ENCODE peak calls at places on chromosomes 5 and 9, in seven cellular contexts. Z is HepG2, D is K562, O is H1, N is HCT116, T is GM12878, U is SK-N-SH. F is an unnamed sample.

GRCh38 chr9:133509179-133510083 is 15.3 kb downstream of the MYMK start:
- DNase-seq in N (no peak), Z (no peak), T (no peak), D (no peak), O (no peak), U (peak; percentile 67), F (peak; percentile 62)

GRCh38 chr5:145587308-145588071 is 247.7 kb downstream of the PRELID2 start:
- DNase-seq in N (peak; percentile 94), O (no peak), U (no peak), D (peak; percentile 1), T (no peak), Z (peak; percentile 3), F (no peak)

GRCh38 chr9:111965566-111966019 is 69.0 kb downstream of the UGCG start:
- DNase-seq in U (no peak), T (peak; percentile 90), O (no peak), Z (peak; percentile 19), N (peak; percentile 83), D (no peak), F (no peak)

GRCh38 chr5:34624711-34625110 is 31.4 kb upstream of the RAI14 start:
- DNase-seq in D (no peak), Z (no peak), T (no peak), O (no peak), U (no peak), N (no peak), F (no peak)

GRCh38 chr9:86046080-86046636 is 53.2 kb downstream of the GOLM1 start:
- DNase-seq in T (no peak), Z (no peak), N (no peak), D (no peak), O (no peak), U (no peak), F (no peak)

GRCh38 chr9:131334568-131335105 is 45.1 kb downstream of the PLPP7 start:
- DNase-seq in O (no peak), T (no peak), D (no peak), N (no peak), Z (no peak), U (no peak), F (no peak)

GRCh38 chr9:12056874-12057273 is 636.3 kb upstream of the TYRP1 start:
- DNase-seq in Z (no peak), U (no peak), N (no peak), T (no peak), D (no peak), O (no peak), F (no peak)

GRCh38 chr5:65062684-65063083 is 294.0 kb downstream of the CWC27 start:
- DNase-seq in N (no peak), O (no peak), D (no peak), T (no peak), Z (no peak), U (no peak), F (no peak)

GRCh38 chr5:105145152-105145551 is 1582.6 kb upstream of the NUDT12 start:
- DNase-seq in Z (no peak), U (no peak), D (no peak), T (no peak), O (no peak), N (no peak), F (no peak)

GRCh38 chr9:468766-469496 is 254.3 kb downstream of the DOCK8 start:
- DNase-seq in N (no peak), Z (no peak), D (no peak), T (peak; percentile 5), O (no peak), U (no peak), F (no peak)

GRCh38 chr5:138338411-138339085 is 482 bp downstream of the FAM53C start:
- DNase-seq in U (peak; percentile 31), T (no peak), D (no peak), O (peak; percentile 52), Z (no peak), N (no peak), F (no peak)

GRCh38 chr9:82532504-82532903 is 530.4 kb downstream of the RASEF start:
- DNase-seq in U (peak; percentile 28), T (no peak), N (no peak), Z (peak; percentile 13), O (no peak), D (no peak), F (peak; percentile 4)

GRCh38 chr5:162768962-162769464 is 668.4 kb upstream of the CCNG1 start:
- DNase-seq in U (no peak), N (no peak), Z (no peak), O (no peak), T (peak; percentile 9), D (no peak), F (no peak)

GRCh38 chr9:136359774-136360718 is 3.5 kb downstream of the DNLZ start:
- DNase-seq in O (no peak), Z (no peak), U (no peak), D (no peak), T (no peak), N (no peak), F (no peak)

DNA sequence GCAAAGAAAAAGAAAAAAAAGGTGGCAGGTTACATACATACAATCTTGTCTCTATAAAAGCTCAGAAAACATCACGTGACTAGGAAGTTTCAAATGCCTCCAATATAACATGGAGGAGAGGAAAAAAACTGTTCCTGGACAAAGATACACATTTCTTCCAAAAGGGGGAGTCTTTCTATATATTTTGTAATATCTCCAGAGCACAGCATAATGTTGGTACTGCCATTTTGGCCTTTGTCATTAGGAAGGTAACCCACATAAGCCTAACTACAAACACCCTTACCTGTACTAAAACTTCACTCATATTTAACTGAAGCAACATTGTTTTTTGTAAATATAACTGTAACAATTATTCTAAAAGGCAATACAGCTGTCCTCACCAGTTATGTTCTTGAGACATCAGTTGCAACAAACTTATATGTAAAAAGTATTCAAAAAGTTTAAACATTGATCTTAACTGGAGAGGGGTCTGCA is 1.2 kb upstream of the BTF3 start:
- DNase-seq in D (peak; percentile 80), T (no peak), Z (peak; percentile 90), U (peak; percentile 65), N (peak; percentile 79), O (no peak), F (no peak)
- TF ChIP-seq JUND in D (no peak), T (no peak), Z (no peak), U (no peak), N (no peak), O (no peak), F (no peak)

GRCh38 chr5:15440434-15440833 is 59.5 kb upstream of the FBXL7 start:
- DNase-seq in D (no peak), U (no peak), O (no peak), Z (no peak), T (no peak), N (no peak), F (no peak)
- TF ChIP-seq JUND in D (no peak), U (no peak), O (no peak), Z (no peak), T (no peak), N (no peak), F (no peak)

DNA sequence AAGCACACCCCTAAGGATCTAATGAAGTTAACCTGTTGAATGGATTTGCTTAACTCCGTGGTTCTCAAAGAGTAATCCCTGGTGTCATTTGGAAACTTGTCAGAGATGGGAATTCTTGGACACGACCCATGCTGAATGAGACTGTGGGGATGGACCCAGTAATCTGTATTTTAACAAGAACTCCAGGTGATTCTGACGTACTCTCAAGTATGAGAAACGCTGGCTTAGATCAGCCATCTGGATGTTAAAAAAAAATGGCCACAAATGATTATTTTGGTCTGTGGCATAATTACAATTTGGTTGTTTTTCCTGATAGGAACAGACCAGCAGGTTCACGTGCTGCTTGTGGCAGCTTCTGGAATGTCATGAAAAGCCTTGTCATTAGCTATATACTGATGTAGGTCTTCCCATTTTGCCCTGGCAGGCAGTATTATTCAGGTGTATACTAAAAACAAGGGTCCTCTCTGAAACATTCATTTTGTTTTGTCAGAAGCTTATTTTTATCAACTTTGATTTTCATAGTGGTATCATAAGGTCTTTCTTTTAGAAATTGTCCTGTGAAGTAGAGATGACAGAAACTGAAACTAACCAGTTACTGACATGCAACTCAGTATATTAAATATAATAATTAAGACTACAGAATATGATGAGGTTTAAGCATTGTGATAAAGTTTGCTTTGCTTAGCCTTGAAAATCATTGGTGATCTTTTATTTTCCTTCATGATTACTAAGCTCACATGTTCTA is 15.4 kb downstream of the CPEB4 start:
- DNase-seq in U (no peak), D (no peak), T (no peak), N (no peak), O (no peak), Z (no peak), F (no peak)
- TF ChIP-seq JUND in U (no peak), D (no peak), T (no peak), N (no peak), O (no peak), Z (no peak), F (no peak)

GRCh38 chr5:68215888-68216736 is 556 bp downstream of the PIK3R1 start:
- DNase-seq in N (no peak), Z (peak; percentile 41), O (peak; percentile 68), U (peak; percentile 82), D (peak; percentile 67), T (no peak), F (peak; percentile 64)
- TF ChIP-seq JUND in N (no peak), Z (no peak), O (no peak), U (no peak), D (no peak), T (no peak), F (no peak)

GRCh38 chr5:151618907-151619306 is 27.8 kb upstream of the FAT2 start:
- DNase-seq in D (no peak), T (no peak), N (peak; percentile 8), U (no peak), O (no peak), Z (peak; percentile 28), F (no peak)

GRCh38 chr5:151617841-151618710 is 26.9 kb upstream of the FAT2 start:
- DNase-seq in T (no peak), N (peak; percentile 7), Z (peak; percentile 87), O (no peak), D (no peak), U (no peak), F (peak; percentile 68)

GRCh38 chr5:151620463-151620844 is 29.3 kb upstream of the FAT2 start:
- DNase-seq in N (no peak), T (no peak), O (no peak), U (no peak), Z (no peak), D (no peak), F (no peak)

GRCh38 chr5:151617383-151617840 is 26.3 kb upstream of the FAT2 start:
- DNase-seq in T (no peak), Z (no peak), O (no peak), U (no peak), D (no peak), N (no peak), F (no peak)

DNA sequence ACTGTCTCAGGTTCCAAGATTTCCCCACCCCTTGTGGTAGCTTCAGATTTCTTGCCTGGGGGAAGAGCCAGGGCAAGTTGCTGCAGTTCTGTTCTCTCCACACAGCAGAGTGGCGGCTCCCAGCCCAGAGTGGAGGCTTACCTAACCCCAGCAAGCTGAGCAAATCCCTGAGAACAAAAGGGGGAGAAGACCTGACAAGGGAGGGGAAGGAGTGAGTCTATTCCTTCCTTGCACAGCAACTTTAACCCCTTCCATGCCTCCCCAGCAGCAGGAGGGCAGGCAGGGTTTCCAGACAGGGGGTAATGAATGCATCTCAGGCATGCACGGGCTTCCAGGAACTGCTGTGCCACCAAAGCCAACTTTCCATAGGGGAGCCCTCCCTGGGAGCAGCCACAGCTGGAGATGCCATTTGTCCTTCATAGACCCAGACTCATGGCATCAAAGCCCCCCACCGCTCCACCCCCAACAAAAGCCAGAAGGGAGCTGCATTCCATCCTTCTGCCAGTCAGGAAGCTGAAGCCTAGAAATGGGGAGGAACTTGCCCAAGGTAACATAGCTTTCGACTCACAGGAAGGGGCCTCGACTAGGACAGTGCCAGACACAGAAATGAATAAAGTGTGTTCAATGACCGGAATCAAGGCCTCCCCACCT is 28.8 kb upstream of the FAT2 start:
- DNase-seq in Z (no peak), T (no peak), U (no peak), O (peak; percentile 60), D (no peak), N (no peak), F (no peak)
- TF ChIP-seq JUND in Z (no peak), T (no peak), U (no peak), O (no peak), D (no peak), N (no peak), F (no peak)

F was measured in T47D.